ENCODE peak calls at places on chromosomes 4 and X, in five cellular contexts. A, U, W, F and R are unnamed samples.

GRCh38 chr4:41944089-41944488 is 8.9 kb downstream of the TMEM33 start:
- DNase-seq in W (no peak), U (no peak), F (no peak), A (no peak), R (no peak)

GRCh38 chrX:115460565-115460888 is 100.4 kb upstream of the PLS3 start:
- DNase-seq in W (no peak), F (no peak), U (no peak), A (no peak), R (no peak)

GRCh38 chr4:73731968-73732610 is 8.3 kb upstream of the CXCL8 start:
- DNase-seq in A (no peak), U (no peak), F (no peak), W (no peak), R (no peak)

GRCh38 chr4:95516528-95517011 is 32.2 kb downstream of the UNC5C start:
- DNase-seq in W (no peak), A (peak), U (no peak), F (no peak), R (no peak)

GRCh38 chrX:32116047-32116446 is 1044.2 kb upstream of the FTHL17 start:
- DNase-seq in W (no peak), A (no peak), F (no peak), U (no peak), R (peak)

GRCh38 chr4:186294160-186294559 is 28.2 kb downstream of the F11 start:
- DNase-seq in F (no peak), A (no peak), U (no peak), W (no peak), R (no peak)

GRCh38 chr4:102566426-102566825 is 65.3 kb downstream of the NFKB1 start:
- DNase-seq in U (no peak), F (no peak), A (no peak), W (no peak), R (no peak)

GRCh38 chr4:28709821-28710330 is 1849.2 kb downstream of the STIM2 start:
- DNase-seq in U (no peak), W (peak), A (no peak), F (no peak), R (peak)

GRCh38 chrX:153984351-153985178 is 12.0 kb downstream of the TMEM187 start:
- DNase-seq in A (no peak), F (peak), U (no peak), W (no peak), R (no peak)

GRCh38 chr4:112111306-112111705 is 33.9 kb upstream of the FAM241A start:
- DNase-seq in F (no peak), W (no peak), A (no peak), U (no peak), R (no peak)

GRCh38 chrX:73262991-73263390 is 48.3 kb upstream of the NAP1L2 start:
- DNase-seq in W (peak), F (peak), U (no peak), A (no peak), R (peak)

GRCh38 chr4:151389316-151389715 is 19.7 kb upstream of the FHIP1A start:
- DNase-seq in U (no peak), F (no peak), A (no peak), W (peak), R (no peak)

GRCh38 chrX:111869639-111870034 is 6.3 kb upstream of the TRPC5OS start:
- DNase-seq in U (peak), F (no peak), A (no peak), W (peak), R (no peak)

GRCh38 chr4:80129785-80130184 is 56.8 kb upstream of the ANTXR2 start:
- DNase-seq in F (no peak), W (no peak), A (no peak), U (no peak), R (no peak)